ENCODE peak calls at places on chromosome 20, in seven cellular contexts. One of them, this sample, is unnamed.

GRCh38 chr20:112396-112795 is 24.9 kb downstream of the DEFB125 start:
- DNase-seq in fibroblast of lung: no peak
- DNase-seq in upper lobe of right lung: no peak
- DNase-seq in fibroblast of pulmonary artery: no peak
- DNase-seq in tibial artery: no peak
- DNase-seq in astrocyte of the cerebellum: no peak
- DNase-seq in WTC11: no peak
- DNase-seq in this sample: no peak

GRCh38 chr20:44752099-44752931 is 6.7 kb downstream of the KCNK15 start:
- DNase-seq in astrocyte of the cerebellum: no peak
- DNase-seq in WTC11: no peak
- DNase-seq in fibroblast of lung: no peak
- DNase-seq in tibial artery: no peak
- DNase-seq in upper lobe of right lung: no peak
- DNase-seq in fibroblast of pulmonary artery: no peak
- DNase-seq in this sample: no peak

GRCh38 chr20:48845721-48846306 is 18.0 kb upstream of the PREX1 start:
- DNase-seq in WTC11: no peak
- DNase-seq in tibial artery: no peak
- DNase-seq in astrocyte of the cerebellum: no peak
- DNase-seq in fibroblast of lung: peak; percentile 69
- DNase-seq in upper lobe of right lung: no peak
- DNase-seq in fibroblast of pulmonary artery: peak; percentile 47
- DNase-seq in this sample: no peak

GRCh38 chr20:37407117-37407566 is 61.2 kb downstream of the SRC start:
- DNase-seq in upper lobe of right lung: no peak
- DNase-seq in fibroblast of lung: peak; percentile 22
- DNase-seq in astrocyte of the cerebellum: no peak
- DNase-seq in fibroblast of pulmonary artery: no peak
- DNase-seq in WTC11: no peak
- DNase-seq in tibial artery: no peak
- DNase-seq in this sample: no peak

GRCh38 chr20:53454675-53455276 is 138.9 kb downstream of the ZNF217 start:
- DNase-seq in astrocyte of the cerebellum: no peak
- DNase-seq in fibroblast of pulmonary artery: no peak
- DNase-seq in tibial artery: no peak
- DNase-seq in upper lobe of right lung: no peak
- DNase-seq in WTC11: no peak
- DNase-seq in fibroblast of lung: no peak
- DNase-seq in this sample: no peak

GRCh38 chr20:34560614-34561013 is 2.1 kb downstream of the MAP1LC3A start:
- DNase-seq in upper lobe of right lung: no peak
- DNase-seq in WTC11: no peak
- DNase-seq in fibroblast of lung: no peak
- DNase-seq in fibroblast of pulmonary artery: no peak
- DNase-seq in astrocyte of the cerebellum: no peak
- DNase-seq in tibial artery: no peak
- DNase-seq in this sample: no peak

GRCh38 chr20:31811198-31811597 is 8.0 kb upstream of the MYLK2 start:
- DNase-seq in upper lobe of right lung: no peak
- DNase-seq in tibial artery: no peak
- DNase-seq in astrocyte of the cerebellum: no peak
- DNase-seq in WTC11: no peak
- DNase-seq in fibroblast of lung: no peak
- DNase-seq in fibroblast of pulmonary artery: no peak
- DNase-seq in this sample: no peak

GRCh38 chr20:38130687-38131587 is 34.1 kb downstream of the TGM2 start:
- DNase-seq in fibroblast of lung: no peak
- DNase-seq in fibroblast of pulmonary artery: no peak
- DNase-seq in astrocyte of the cerebellum: no peak
- DNase-seq in tibial artery: peak; percentile 9
- DNase-seq in WTC11: peak; percentile 5
- DNase-seq in upper lobe of right lung: peak; percentile 49
- DNase-seq in this sample: no peak

GRCh38 chr20:54000914-54001313 is 69.5 kb downstream of the BCAS1 start:
- DNase-seq in upper lobe of right lung: no peak
- DNase-seq in astrocyte of the cerebellum: no peak
- DNase-seq in fibroblast of lung: no peak
- DNase-seq in tibial artery: no peak
- DNase-seq in WTC11: no peak
- DNase-seq in fibroblast of pulmonary artery: no peak
- DNase-seq in this sample: no peak

GRCh38 chr20:25361287-25361683 is 29.4 kb downstream of the ABHD12 start:
- DNase-seq in WTC11: no peak
- DNase-seq in upper lobe of right lung: no peak
- DNase-seq in fibroblast of pulmonary artery: peak; percentile 32
- DNase-seq in tibial artery: no peak
- DNase-seq in astrocyte of the cerebellum: peak; percentile 11
- DNase-seq in fibroblast of lung: peak; percentile 72
- DNase-seq in this sample: no peak

GRCh38 chr20:57261488-57262243 is 4.8 kb downstream of the BMP7 start:
- DNase-seq in WTC11: no peak
- DNase-seq in astrocyte of the cerebellum: no peak
- DNase-seq in fibroblast of pulmonary artery: no peak
- DNase-seq in fibroblast of lung: no peak
- DNase-seq in upper lobe of right lung: no peak
- DNase-seq in tibial artery: no peak
- DNase-seq in this sample: no peak

GRCh38 chr20:18904192-18904591 is 90.6 kb downstream of the SCP2D1 start:
- DNase-seq in fibroblast of pulmonary artery: no peak
- DNase-seq in WTC11: no peak
- DNase-seq in astrocyte of the cerebellum: no peak
- DNase-seq in fibroblast of lung: no peak
- DNase-seq in tibial artery: no peak
- DNase-seq in upper lobe of right lung: no peak
- DNase-seq in this sample: no peak

GRCh38 chr20:16351415-16351814 is 221.8 kb downstream of the KIF16B start:
- DNase-seq in WTC11: no peak
- DNase-seq in tibial artery: no peak
- DNase-seq in astrocyte of the cerebellum: no peak
- DNase-seq in fibroblast of lung: no peak
- DNase-seq in fibroblast of pulmonary artery: no peak
- DNase-seq in upper lobe of right lung: no peak
- DNase-seq in this sample: no peak

GRCh38 chr20:25083773-25084615 is 2.1 kb upstream of the VSX1 start:
- DNase-seq in astrocyte of the cerebellum: no peak
- DNase-seq in upper lobe of right lung: no peak
- DNase-seq in WTC11: no peak
- DNase-seq in fibroblast of lung: no peak
- DNase-seq in fibroblast of pulmonary artery: no peak
- DNase-seq in tibial artery: no peak
- DNase-seq in this sample: no peak

GRCh38 chr20:62832951-62833391 is 16.1 kb downstream of the COL9A3 start:
- DNase-seq in fibroblast of pulmonary artery: no peak
- DNase-seq in astrocyte of the cerebellum: no peak
- DNase-seq in fibroblast of lung: no peak
- DNase-seq in upper lobe of right lung: no peak
- DNase-seq in tibial artery: no peak
- DNase-seq in WTC11: no peak
- DNase-seq in this sample: no peak

GRCh38 chr20:34636648-34637047 is 40.2 kb downstream of the PIGU start:
- DNase-seq in astrocyte of the cerebellum: no peak
- DNase-seq in fibroblast of lung: no peak
- DNase-seq in tibial artery: no peak
- DNase-seq in upper lobe of right lung: no peak
- DNase-seq in WTC11: no peak
- DNase-seq in fibroblast of pulmonary artery: peak; percentile 35
- DNase-seq in this sample: no peak

GRCh38 chr20:36312724-36313441 is 6.7 kb downstream of the DLGAP4 start:
- DNase-seq in fibroblast of lung: no peak
- DNase-seq in upper lobe of right lung: peak; percentile 49
- DNase-seq in WTC11: peak; percentile 12
- DNase-seq in astrocyte of the cerebellum: no peak
- DNase-seq in fibroblast of pulmonary artery: no peak
- DNase-seq in tibial artery: no peak
- DNase-seq in this sample: no peak

GRCh38 chr20:58325914-58326313 is 16.4 kb downstream of the RAB22A start:
- DNase-seq in tibial artery: no peak
- DNase-seq in fibroblast of lung: no peak
- DNase-seq in astrocyte of the cerebellum: no peak
- DNase-seq in upper lobe of right lung: no peak
- DNase-seq in fibroblast of pulmonary artery: no peak
- DNase-seq in WTC11: no peak
- DNase-seq in this sample: no peak

GRCh38 chr20:58329711-58330110 is 20.2 kb downstream of the RAB22A start:
- DNase-seq in upper lobe of right lung: no peak
- DNase-seq in WTC11: no peak
- DNase-seq in tibial artery: no peak
- DNase-seq in fibroblast of lung: no peak
- DNase-seq in astrocyte of the cerebellum: no peak
- DNase-seq in fibroblast of pulmonary artery: no peak
- DNase-seq in this sample: no peak

GRCh38 chr20:58330229-58330628 is 20.7 kb downstream of the RAB22A start:
- DNase-seq in WTC11: no peak
- DNase-seq in fibroblast of pulmonary artery: no peak
- DNase-seq in tibial artery: no peak
- DNase-seq in fibroblast of lung: no peak
- DNase-seq in astrocyte of the cerebellum: no peak
- DNase-seq in upper lobe of right lung: no peak
- DNase-seq in this sample: no peak

GRCh38 chr20:58328836-58329235 is 19.3 kb downstream of the RAB22A start:
- DNase-seq in fibroblast of lung: peak; percentile 6
- DNase-seq in WTC11: no peak
- DNase-seq in tibial artery: no peak
- DNase-seq in upper lobe of right lung: no peak
- DNase-seq in fibroblast of pulmonary artery: no peak
- DNase-seq in astrocyte of the cerebellum: no peak
- DNase-seq in this sample: no peak

GRCh38 chr20:58327211-58327610 is 17.7 kb downstream of the RAB22A start:
- DNase-seq in fibroblast of pulmonary artery: peak; percentile 14
- DNase-seq in tibial artery: peak; percentile 45
- DNase-seq in fibroblast of lung: no peak
- DNase-seq in WTC11: no peak
- DNase-seq in astrocyte of the cerebellum: no peak
- DNase-seq in upper lobe of right lung: no peak
- DNase-seq in this sample: no peak
- TF ChIP-seq CTCF in fibroblast of pulmonary artery: no peak
- TF ChIP-seq CTCF in tibial artery: no peak
- TF ChIP-seq CTCF in fibroblast of lung: no peak
- TF ChIP-seq CTCF in WTC11: no peak
- TF ChIP-seq CTCF in astrocyte of the cerebellum: no peak
- TF ChIP-seq CTCF in upper lobe of right lung: no peak
- TF ChIP-seq CTCF in this sample: no peak

GRCh38 chr20:42530855-42531674 is 658.6 kb downstream of the PTPRT start:
- DNase-seq in astrocyte of the cerebellum: no peak
- DNase-seq in tibial artery: no peak
- DNase-seq in upper lobe of right lung: no peak
- DNase-seq in fibroblast of pulmonary artery: peak; percentile 3
- DNase-seq in WTC11: peak; percentile 25
- DNase-seq in fibroblast of lung: no peak
- DNase-seq in this sample: no peak
- TF ChIP-seq CTCF in astrocyte of the cerebellum: peak; percentile 37
- TF ChIP-seq CTCF in tibial artery: peak; percentile 38
- TF ChIP-seq CTCF in upper lobe of right lung: peak; percentile 69
- TF ChIP-seq CTCF in fibroblast of pulmonary artery: peak; percentile 24
- TF ChIP-seq CTCF in WTC11: peak; percentile 34
- TF ChIP-seq CTCF in fibroblast of lung: no peak
- TF ChIP-seq CTCF in this sample: peak; percentile 21

GRCh38 chr20:63979549-63980316 is at the start of gene SAMD10:
- DNase-seq in upper lobe of right lung: peak; percentile 83
- DNase-seq in WTC11: peak; percentile 53
- DNase-seq in fibroblast of pulmonary artery: no peak
- DNase-seq in tibial artery: no peak
- DNase-seq in astrocyte of the cerebellum: no peak
- DNase-seq in fibroblast of lung: peak; percentile 47
- DNase-seq in this sample: peak; percentile 66
- TF ChIP-seq CTCF in upper lobe of right lung: peak; percentile 5
- TF ChIP-seq CTCF in WTC11: no peak
- TF ChIP-seq CTCF in fibroblast of pulmonary artery: no peak
- TF ChIP-seq CTCF in tibial artery: peak; percentile 15
- TF ChIP-seq CTCF in astrocyte of the cerebellum: no peak
- TF ChIP-seq CTCF in fibroblast of lung: no peak
- TF ChIP-seq CTCF in this sample: no peak

DNA sequence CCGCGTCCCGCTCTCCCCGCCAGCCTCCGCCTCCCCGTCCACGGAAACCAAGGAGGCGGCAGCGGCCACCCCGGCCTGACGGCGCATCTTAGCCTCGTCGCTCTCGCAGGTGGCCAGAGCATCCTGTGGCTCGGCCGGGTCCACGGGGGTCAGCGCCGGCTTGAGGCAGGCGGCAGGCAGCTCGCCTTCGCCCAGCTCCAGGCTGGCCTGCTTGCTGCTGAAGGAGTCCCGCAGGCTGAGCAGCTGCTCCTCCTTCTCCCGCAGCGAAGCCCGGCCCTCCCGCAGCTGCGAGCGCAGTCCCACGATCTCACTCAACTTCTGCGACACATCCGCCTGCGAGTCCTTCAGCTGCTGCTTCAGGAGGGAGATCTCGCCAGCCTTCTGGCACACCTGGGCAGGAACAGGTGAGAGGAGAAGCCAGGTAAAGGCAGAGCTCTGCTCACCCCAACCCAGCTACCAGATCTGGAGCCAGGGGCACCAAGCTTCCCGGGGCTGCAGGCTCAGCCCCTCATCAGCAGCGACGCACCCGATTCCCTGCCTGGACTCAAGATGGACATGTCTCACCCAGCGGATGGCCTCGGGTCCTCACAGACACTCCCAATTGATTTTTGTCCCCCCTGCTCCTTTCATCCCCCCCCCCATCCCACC is 5.2 kb upstream of the FASTKD5 start:
- DNase-seq in WTC11: no peak
- DNase-seq in tibial artery: no peak
- DNase-seq in upper lobe of right lung: no peak
- DNase-seq in fibroblast of pulmonary artery: no peak
- DNase-seq in astrocyte of the cerebellum: no peak
- DNase-seq in fibroblast of lung: no peak
- DNase-seq in this sample: no peak
- TF ChIP-seq CTCF in WTC11: no peak
- TF ChIP-seq CTCF in tibial artery: no peak
- TF ChIP-seq CTCF in upper lobe of right lung: no peak
- TF ChIP-seq CTCF in fibroblast of pulmonary artery: no peak
- TF ChIP-seq CTCF in astrocyte of the cerebellum: no peak
- TF ChIP-seq CTCF in fibroblast of lung: no peak
- TF ChIP-seq CTCF in this sample: no peak

DNA sequence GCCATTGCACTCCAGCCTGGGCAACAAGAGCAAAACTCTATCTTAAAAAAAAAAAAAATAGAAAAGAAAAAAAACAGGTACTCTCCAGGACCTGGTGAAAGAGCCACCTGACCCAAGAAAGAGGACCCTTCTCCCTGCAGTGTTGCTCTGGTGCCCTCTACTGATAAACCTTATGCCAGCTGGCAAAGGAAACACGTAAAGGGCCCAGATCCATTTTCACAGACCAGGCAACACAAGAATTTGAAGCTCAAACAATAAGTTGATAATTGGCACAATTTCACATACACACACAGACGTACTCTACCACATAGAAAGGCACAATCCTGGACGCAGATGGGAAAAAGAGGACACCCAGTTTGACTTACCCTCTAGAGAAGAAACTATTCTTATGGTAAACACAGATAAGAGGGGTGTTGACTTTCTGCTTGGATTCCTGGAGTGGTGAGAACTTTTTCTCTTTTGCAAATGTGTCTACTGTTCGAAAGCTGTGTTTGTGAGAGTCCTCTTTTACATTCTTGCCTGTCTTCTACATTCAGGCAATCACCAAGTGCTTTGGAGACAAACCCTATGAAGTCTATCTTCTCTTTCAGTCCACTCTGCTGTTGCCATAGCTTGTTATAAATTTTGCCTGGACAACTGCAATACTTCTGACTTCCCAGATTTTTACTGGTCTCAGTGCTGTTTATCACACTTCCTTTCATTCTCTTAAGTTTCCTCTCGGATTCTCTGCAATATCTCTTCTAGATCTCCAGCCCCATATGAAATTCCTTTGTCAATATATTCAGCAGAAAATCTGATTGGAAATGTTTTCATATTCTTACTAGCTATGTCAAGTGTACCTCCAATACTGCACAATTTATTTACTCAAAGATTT is 6.4 kb upstream of the SNRPB start:
- DNase-seq in upper lobe of right lung: no peak
- DNase-seq in fibroblast of lung: no peak
- DNase-seq in astrocyte of the cerebellum: no peak
- DNase-seq in WTC11: no peak
- DNase-seq in fibroblast of pulmonary artery: no peak
- DNase-seq in tibial artery: no peak
- DNase-seq in this sample: no peak
- TF ChIP-seq CTCF in upper lobe of right lung: no peak
- TF ChIP-seq CTCF in fibroblast of lung: no peak
- TF ChIP-seq CTCF in astrocyte of the cerebellum: no peak
- TF ChIP-seq CTCF in WTC11: no peak
- TF ChIP-seq CTCF in fibroblast of pulmonary artery: no peak
- TF ChIP-seq CTCF in tibial artery: no peak
- TF ChIP-seq CTCF in this sample: no peak

This sample was measured in endothelial cell.